ENCODE peak calls at places on chromosome 1, in nine cellular contexts. A is type B pancreatic cell, X is endothelial cell, S is C1 segment of cervical spinal cord, Q is thyroid gland, P is heart right ventricle, W is caudate nucleus, L is lower lobe of right lung, K is HT1080. J is an unnamed sample.

GRCh38 chr1:205435904-205436573 is 14.2 kb upstream of the LEMD1 start:
- DNase-seq in S (no peak), X (no peak), Q (no peak), L (no peak), A (no peak), W (peak), K (no peak), P (no peak), J (no peak)

GRCh38 chr1:21801100-21801499 is 11.0 kb upstream of the LDLRAD2 start:
- DNase-seq in W (no peak), S (no peak), K (peak), Q (no peak), X (no peak), P (no peak), L (no peak), A (no peak), J (no peak)

GRCh38 chr1:42420911-42421585 is 34.8 kb downstream of the ZMYND12 start:
- DNase-seq in Q (peak), W (peak), P (peak), K (peak), S (peak), A (no peak), L (no peak), X (no peak), J (no peak)

GRCh38 chr1:72777918-72778317 is 495.6 kb upstream of the NEGR1 start:
- DNase-seq in L (no peak), A (no peak), S (no peak), W (no peak), X (no peak), K (no peak), P (no peak), Q (no peak), J (no peak)

GRCh38 chr1:40782371-40782956 is 1.1 kb upstream of the KCNQ4 start:
- DNase-seq in P (peak), L (no peak), Q (peak), W (no peak), K (no peak), X (peak), S (no peak), A (no peak), J (no peak)

GRCh38 chr1:28208818-28209441 is 23.9 kb downstream of the DNAJC8 start:
- DNase-seq in S (peak), K (peak), X (peak), W (peak), Q (peak), L (no peak), P (peak), A (no peak), J (no peak)

GRCh38 chr1:65066766-65067490 is 81.1 kb upstream of the AK4 start:
- DNase-seq in L (peak), A (peak), W (peak), K (peak), X (peak), P (peak), Q (peak), S (peak), J (peak)

GRCh38 chr1:70978623-70979022 is 69.0 kb downstream of the PTGER3 start:
- DNase-seq in K (no peak), A (no peak), L (no peak), W (no peak), X (no peak), S (no peak), P (no peak), Q (no peak), J (no peak)

GRCh38 chr1:192986110-192986747 is 72.9 kb downstream of the UCHL5 start:
- DNase-seq in Q (no peak), K (no peak), A (no peak), L (no peak), P (no peak), X (no peak), S (no peak), W (no peak), J (no peak)

J was measured in lower leg skin.